ENCODE peak calls at places on chromosomes 16 and 17, in five cellular contexts. One of them, this sample, is unnamed.

GRCh38 chr16:75632857-75633256 is 9.8 kb upstream of the ADAT1 start:
- DNase-seq in cardiac muscle cell: no peak
- DNase-seq in keratinocyte: no peak
- DNase-seq in C1 segment of cervical spinal cord: no peak
- DNase-seq in activated T-helper 2 cell treated with anti-CD3 and anti-CD28 coated beads, Interferon-gamma antibody, Interleukin-2, Interleukin-4, amounts not matched to agents 10 μg/mL and 5 μg/mL and 100 μg/mL, durations not matched to agents 14 hours and 24 hours and 36 hours: no peak
- DNase-seq in this sample: no peak

GRCh38 chr16:6111390-6111789 is 1013.8 kb upstream of the EEF2KMT start:
- DNase-seq in keratinocyte: no peak
- DNase-seq in activated T-helper 2 cell treated with anti-CD3 and anti-CD28 coated beads, Interferon-gamma antibody, Interleukin-2, Interleukin-4, amounts not matched to agents 10 μg/mL and 5 μg/mL and 100 μg/mL, durations not matched to agents 14 hours and 24 hours and 36 hours: no peak
- DNase-seq in cardiac muscle cell: no peak
- DNase-seq in C1 segment of cervical spinal cord: no peak
- DNase-seq in this sample: no peak

GRCh38 chr17:28397687-28398279 is 8.2 kb downstream of the SLC46A1 start:
- DNase-seq in activated T-helper 2 cell treated with anti-CD3 and anti-CD28 coated beads, Interferon-gamma antibody, Interleukin-2, Interleukin-4, amounts not matched to agents 10 μg/mL and 5 μg/mL and 100 μg/mL, durations not matched to agents 14 hours and 24 hours and 36 hours: no peak
- DNase-seq in keratinocyte: no peak
- DNase-seq in C1 segment of cervical spinal cord: no peak
- DNase-seq in cardiac muscle cell: no peak
- DNase-seq in this sample: no peak

GRCh38 chr17:47729486-47729885 is 3.5 kb upstream of the TBX21 start:
- DNase-seq in keratinocyte: no peak
- DNase-seq in cardiac muscle cell: no peak
- DNase-seq in activated T-helper 2 cell treated with anti-CD3 and anti-CD28 coated beads, Interferon-gamma antibody, Interleukin-2, Interleukin-4, amounts not matched to agents 10 μg/mL and 5 μg/mL and 100 μg/mL, durations not matched to agents 14 hours and 24 hours and 36 hours: no peak
- DNase-seq in C1 segment of cervical spinal cord: no peak
- DNase-seq in this sample: no peak

GRCh38 chr17:41308251-41308917 is 725 bp downstream of the KRTAP16-1 start:
- DNase-seq in C1 segment of cervical spinal cord: no peak
- DNase-seq in keratinocyte: no peak
- DNase-seq in cardiac muscle cell: no peak
- DNase-seq in activated T-helper 2 cell treated with anti-CD3 and anti-CD28 coated beads, Interferon-gamma antibody, Interleukin-2, Interleukin-4, amounts not matched to agents 10 μg/mL and 5 μg/mL and 100 μg/mL, durations not matched to agents 14 hours and 24 hours and 36 hours: peak; percentile 30
- DNase-seq in this sample: no peak

GRCh38 chr16:50491516-50491915 is 56.7 kb upstream of the NKD1 start:
- DNase-seq in activated T-helper 2 cell treated with anti-CD3 and anti-CD28 coated beads, Interferon-gamma antibody, Interleukin-2, Interleukin-4, amounts not matched to agents 10 μg/mL and 5 μg/mL and 100 μg/mL, durations not matched to agents 14 hours and 24 hours and 36 hours: no peak
- DNase-seq in keratinocyte: no peak
- DNase-seq in C1 segment of cervical spinal cord: no peak
- DNase-seq in cardiac muscle cell: no peak
- DNase-seq in this sample: no peak

GRCh38 chr16:77896357-77896972 is 108.1 kb downstream of the VAT1L start:
- DNase-seq in C1 segment of cervical spinal cord: no peak
- DNase-seq in keratinocyte: no peak
- DNase-seq in cardiac muscle cell: peak; percentile 63
- DNase-seq in activated T-helper 2 cell treated with anti-CD3 and anti-CD28 coated beads, Interferon-gamma antibody, Interleukin-2, Interleukin-4, amounts not matched to agents 10 μg/mL and 5 μg/mL and 100 μg/mL, durations not matched to agents 14 hours and 24 hours and 36 hours: no peak
- DNase-seq in this sample: no peak

GRCh38 chr16:27345201-27345600 is 31.4 kb downstream of the IL4R start:
- DNase-seq in keratinocyte: no peak
- DNase-seq in activated T-helper 2 cell treated with anti-CD3 and anti-CD28 coated beads, Interferon-gamma antibody, Interleukin-2, Interleukin-4, amounts not matched to agents 10 μg/mL and 5 μg/mL and 100 μg/mL, durations not matched to agents 14 hours and 24 hours and 36 hours: no peak
- DNase-seq in cardiac muscle cell: no peak
- DNase-seq in C1 segment of cervical spinal cord: no peak
- DNase-seq in this sample: no peak

GRCh38 chr16:84735846-84736586 is 36.2 kb downstream of the USP10 start:
- DNase-seq in C1 segment of cervical spinal cord: no peak
- DNase-seq in keratinocyte: no peak
- DNase-seq in cardiac muscle cell: no peak
- DNase-seq in activated T-helper 2 cell treated with anti-CD3 and anti-CD28 coated beads, Interferon-gamma antibody, Interleukin-2, Interleukin-4, amounts not matched to agents 10 μg/mL and 5 μg/mL and 100 μg/mL, durations not matched to agents 14 hours and 24 hours and 36 hours: no peak
- DNase-seq in this sample: no peak

GRCh38 chr16:84597518-84598390 is 20.1 kb downstream of the COTL1 start:
- DNase-seq in activated T-helper 2 cell treated with anti-CD3 and anti-CD28 coated beads, Interferon-gamma antibody, Interleukin-2, Interleukin-4, amounts not matched to agents 10 μg/mL and 5 μg/mL and 100 μg/mL, durations not matched to agents 14 hours and 24 hours and 36 hours: peak; percentile 32
- DNase-seq in C1 segment of cervical spinal cord: no peak
- DNase-seq in cardiac muscle cell: no peak
- DNase-seq in keratinocyte: no peak
- DNase-seq in this sample: no peak